ENCODE peak calls at places on chromosomes 7 and 10, in five cellular contexts. C is body of pancreas; W is activated gamma-delta T cell treated with anti-CD3 and anti-CD28 coated beads, Interleukin-2, amount 50 U/mL, for 16 hours; O is activated T-cell treated with anti-CD3 and anti-CD28 coated beads for 24 hours; F is T-helper 9 cell. Z is an unnamed sample.

GRCh38 chr7:143068446-143068845 is 16.3 kb downstream of the OR6V1 start:
- DNase-seq in W (no peak), O (no peak), F (no peak), C (no peak), Z (no peak)

GRCh38 chr7:150428671-150429451 is 21.6 kb upstream of the GIMAP8 start:
- DNase-seq in F (no peak), W (no peak), O (no peak), C (peak; percentile 70), Z (peak; percentile 20)

GRCh38 chr10:86045896-86046295 is 320.7 kb downstream of the GRID1 start:
- DNase-seq in C (no peak), O (no peak), W (no peak), F (no peak), Z (no peak)

GRCh38 chr7:84136336-84136735 is 58.3 kb downstream of the SEMA3A start:
- DNase-seq in C (no peak), W (no peak), F (no peak), O (no peak), Z (no peak)

GRCh38 chr7:143382791-143383641 is 1.9 kb downstream of the ZYX start:
- DNase-seq in F (no peak), O (no peak), W (no peak), C (no peak), Z (no peak)

GRCh38 chr7:51236470-51237127 is 80.0 kb downstream of the COBL start:
- DNase-seq in O (no peak), F (no peak), W (no peak), C (no peak), Z (no peak)

GRCh38 chr7:83072576-83073517 is 89.8 kb downstream of the PCLO start:
- DNase-seq in C (no peak), W (no peak), O (no peak), F (no peak), Z (peak; percentile 27)

GRCh38 chr10:106011189-106011744 is 1153.2 kb downstream of the SORCS1 start:
- DNase-seq in C (no peak), F (no peak), W (no peak), O (no peak), Z (no peak)

GRCh38 chr10:75441196-75441595 is 9.8 kb downstream of the LRMDA start:
- DNase-seq in W (no peak), F (no peak), C (no peak), O (no peak), Z (peak; percentile 9)

GRCh38 chr10:125333209-125333591 is 172.8 kb upstream of the CTBP2 start:
- DNase-seq in F (no peak), W (no peak), C (no peak), O (no peak), Z (no peak)

GRCh38 chr10:338176-339037 is 203.2 kb downstream of the ZMYND11 start:
- DNase-seq in O (no peak), W (no peak), F (no peak), C (no peak), Z (peak; percentile 70)

GRCh38 chr7:131106681-131107342 is 220.9 kb upstream of the MKLN1 start:
- DNase-seq in O (peak; percentile 37), C (peak; percentile 55), F (peak; percentile 51), W (peak; percentile 35), Z (peak; percentile 45)

GRCh38 chr7:13031481-13031880 is 344.0 kb downstream of the ARL4A start:
- DNase-seq in W (no peak), O (no peak), C (no peak), F (no peak), Z (no peak)

GRCh38 chr7:155594961-155595366 is 48.6 kb upstream of the CNPY1 start:
- DNase-seq in C (no peak), W (no peak), F (no peak), O (no peak), Z (no peak)

GRCh38 chr10:113616244-113617074 is 47.4 kb downstream of the NRAP start:
- DNase-seq in O (no peak), F (no peak), C (no peak), W (no peak), Z (no peak)

GRCh38 chr7:46024263-46024916 is 103.3 kb upstream of the IGFBP3 start:
- DNase-seq in F (no peak), C (no peak), W (no peak), O (no peak), Z (peak; percentile 3)

GRCh38 chr7:102994567-102994966 is 80.0 kb downstream of the FBXL13 start:
- DNase-seq in O (no peak), F (no peak), W (no peak), C (no peak), Z (no peak)

GRCh38 chr10:2933041-2933440 is 134.3 kb upstream of the PFKP start:
- DNase-seq in F (no peak), O (no peak), C (no peak), W (no peak), Z (no peak)

GRCh38 chr10:109861051-109861450 is 62.3 kb downstream of the XPNPEP1 start:
- DNase-seq in F (no peak), O (no peak), W (no peak), C (no peak), Z (peak; percentile 30)

GRCh38 chr10:33341638-33342037 is 7.2 kb upstream of the NRP1 start:
- DNase-seq in O (no peak), W (no peak), F (no peak), C (no peak), Z (no peak)

GRCh38 chr7:73431041-73431835 is 2.3 kb upstream of the FZD9 start:
- DNase-seq in F (no peak), O (no peak), C (no peak), W (no peak), Z (no peak)